ENCODE peak calls at places on chromosomes 5 and 9, in five cellular contexts. W, F, M, G and E are unnamed samples.

GRCh38 chr9:37390759-37391158 is 31.7 kb upstream of the GRHPR start:
- DNase-seq in W (no peak), F (peak), M (peak), G (no peak), E (peak)

GRCh38 chr5:137145726-137146125 is 353.4 kb downstream of the SPOCK1 start:
- DNase-seq in W (no peak), F (no peak), M (peak), G (no peak), E (no peak)

GRCh38 chr5:171308453-171309275 is at the start of gene TLX3:
- DNase-seq in W (no peak), F (peak), M (peak), G (no peak), E (no peak)

GRCh38 chr9:8349928-8350327 is 550.4 kb upstream of the DMAC1 start:
- DNase-seq in W (no peak), F (no peak), M (no peak), G (no peak), E (no peak)

GRCh38 chr5:124154714-124155113 is 591.7 kb downstream of the ZNF608 start:
- DNase-seq in W (no peak), F (no peak), M (peak), G (no peak), E (no peak)

GRCh38 chr5:39661026-39661779 is 236.4 kb upstream of the DAB2 start:
- DNase-seq in W (no peak), F (no peak), M (peak), G (no peak), E (no peak)

GRCh38 chr5:137040641-137041340 is 458.3 kb downstream of the SPOCK1 start:
- DNase-seq in W (no peak), F (no peak), M (peak), G (no peak), E (no peak)

GRCh38 chr9:38370231-38370630 is 22.3 kb upstream of the ALDH1B1 start:
- DNase-seq in W (no peak), F (no peak), M (no peak), G (no peak), E (no peak)

GRCh38 chr5:142817961-142818431 is 47.8 kb downstream of the ARHGAP26 start:
- DNase-seq in W (no peak), F (no peak), M (no peak), G (no peak), E (no peak)

GRCh38 chr5:171272996-171273970 is 35.8 kb upstream of the TLX3 start:
- DNase-seq in W (no peak), F (peak), M (peak), G (no peak), E (peak)

GRCh38 chr5:148268556-148268955 is at the start of gene SPINK13:
- DNase-seq in W (no peak), F (no peak), M (peak), G (no peak), E (no peak)

GRCh38 chr5:7869474-7870136 is 657 bp downstream of the MTRR start:
- DNase-seq in W (no peak), F (no peak), M (no peak), G (no peak), E (peak)

GRCh38 chr5:31122998-31123950 is 70.2 kb upstream of the CDH6 start:
- DNase-seq in W (no peak), F (no peak), M (peak), G (no peak), E (no peak)

GRCh38 chr5:98816574-98817222 is 43.2 kb downstream of the RGMB start:
- DNase-seq in W (no peak), F (no peak), M (no peak), G (no peak), E (no peak)

GRCh38 chr5:34410411-34411139 is 245.6 kb upstream of the RAI14 start:
- DNase-seq in W (no peak), F (peak), M (peak), G (no peak), E (no peak)

GRCh38 chr9:9214052-9214451 is 1398.8 kb downstream of the PTPRD start:
- DNase-seq in W (no peak), F (no peak), M (no peak), G (no peak), E (no peak)

GRCh38 chr9:86675805-86676204 is 271.5 kb downstream of the GAS1 start:
- DNase-seq in W (no peak), F (no peak), M (no peak), G (no peak), E (no peak)

GRCh38 chr5:9388941-9389674 is 156.8 kb downstream of the SEMA5A start:
- DNase-seq in W (no peak), F (no peak), M (no peak), G (no peak), E (no peak)

GRCh38 chr9:38018964-38019602 is 49.9 kb downstream of the SHB start:
- DNase-seq in W (peak), F (no peak), M (peak), G (no peak), E (no peak)

DNA sequence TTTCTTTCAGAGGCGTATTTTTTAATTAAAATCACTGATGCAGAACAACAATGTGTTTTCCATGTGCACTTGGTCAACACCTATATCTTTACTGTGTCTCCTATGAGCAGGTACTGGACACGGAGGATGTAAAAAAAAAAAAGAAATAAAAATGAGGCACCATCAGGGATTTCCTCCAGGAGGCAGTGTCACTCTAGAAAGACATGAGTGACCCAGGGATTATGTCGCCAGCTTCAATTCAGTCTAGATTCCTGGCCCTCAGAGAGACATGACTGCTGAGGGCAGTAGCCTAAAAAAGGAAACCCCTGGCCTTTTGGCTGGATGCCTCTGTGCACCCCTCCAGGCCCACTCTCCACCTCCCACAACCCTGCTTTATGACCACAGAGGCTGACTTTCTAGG is 18.3 kb upstream of the IL33 start:
- DNase-seq in W (no peak), F (no peak), M (peak), G (no peak), E (peak)
- TF ChIP-seq CTCF in W (no peak), F (peak), M (peak), G (no peak), E (peak)

GRCh38 chr9:124870723-124871122 is 8.8 kb downstream of the ARPC5L start:
- DNase-seq in W (no peak), F (no peak), M (no peak), G (no peak), E (no peak)

GRCh38 chr9:124869986-124870560 is 8.1 kb downstream of the ARPC5L start:
- DNase-seq in W (no peak), F (no peak), M (no peak), G (peak), E (peak)

GRCh38 chr9:124869466-124869985 is 7.6 kb downstream of the ARPC5L start:
- DNase-seq in W (no peak), F (no peak), M (no peak), G (no peak), E (peak)

GRCh38 chr9:124871156-124871561 is 9.2 kb downstream of the ARPC5L start:
- DNase-seq in W (no peak), F (no peak), M (no peak), G (no peak), E (no peak)

GRCh38 chr9:124868511-124869465 is 6.9 kb downstream of the ARPC5L start:
- DNase-seq in W (peak), F (peak), M (peak), G (peak), E (peak)
- TF ChIP-seq CTCF in W (no peak), F (no peak), M (peak), G (no peak), E (no peak)

GRCh38 chr5:28473531-28474107 is 1435.2 kb upstream of the CDH9 start:
- DNase-seq in W (no peak), F (no peak), M (peak), G (no peak), E (no peak)
- TF ChIP-seq CTCF in W (no peak), F (no peak), M (no peak), G (no peak), E (no peak)

DNA sequence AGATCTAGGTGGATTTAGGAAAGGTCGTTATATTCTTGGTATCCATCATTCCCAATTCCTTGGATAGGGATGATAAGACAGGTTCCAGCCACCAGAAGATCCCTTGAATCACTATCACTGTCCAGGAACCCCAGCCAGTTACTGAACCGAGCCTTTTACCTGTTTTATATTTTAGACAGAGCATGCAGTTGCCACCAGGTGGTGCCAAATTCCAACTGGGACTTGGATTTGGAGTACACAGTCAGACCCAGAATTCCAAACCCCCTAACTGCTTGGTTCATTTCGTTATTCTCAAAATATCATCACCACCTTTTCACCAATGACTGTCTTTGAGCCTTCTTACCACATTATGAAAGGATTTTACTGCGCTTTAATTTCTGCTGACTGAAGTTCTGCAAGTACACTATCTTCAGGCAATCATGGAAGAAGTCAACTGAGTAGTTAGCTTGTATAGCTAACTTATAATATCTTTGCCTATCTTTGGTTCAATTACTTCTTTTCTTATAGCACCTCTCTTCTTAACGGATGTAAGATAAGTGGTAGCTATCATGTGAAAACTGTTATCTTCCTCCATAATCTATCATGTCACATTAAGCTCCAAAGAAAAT is 191.8 kb downstream of the PRR16 start:
- DNase-seq in W (no peak), F (peak), M (peak), G (no peak), E (peak)
- TF ChIP-seq CTCF in W (no peak), F (peak), M (peak), G (no peak), E (peak)

GRCh38 chr9:121599872-121600585 is 51.4 kb upstream of the DAB2IP start:
- DNase-seq in W (no peak), F (peak), M (no peak), G (no peak), E (no peak)

GRCh38 chr9:121596515-121596914 is 54.9 kb upstream of the DAB2IP start:
- DNase-seq in W (no peak), F (no peak), M (no peak), G (no peak), E (no peak)

GRCh38 chr9:121599186-121599871 is 52.1 kb upstream of the DAB2IP start:
- DNase-seq in W (peak), F (peak), M (peak), G (no peak), E (peak)

GRCh38 chr9:121597693-121598166 is 53.7 kb upstream of the DAB2IP start:
- DNase-seq in W (no peak), F (no peak), M (no peak), G (no peak), E (no peak)

DNA sequence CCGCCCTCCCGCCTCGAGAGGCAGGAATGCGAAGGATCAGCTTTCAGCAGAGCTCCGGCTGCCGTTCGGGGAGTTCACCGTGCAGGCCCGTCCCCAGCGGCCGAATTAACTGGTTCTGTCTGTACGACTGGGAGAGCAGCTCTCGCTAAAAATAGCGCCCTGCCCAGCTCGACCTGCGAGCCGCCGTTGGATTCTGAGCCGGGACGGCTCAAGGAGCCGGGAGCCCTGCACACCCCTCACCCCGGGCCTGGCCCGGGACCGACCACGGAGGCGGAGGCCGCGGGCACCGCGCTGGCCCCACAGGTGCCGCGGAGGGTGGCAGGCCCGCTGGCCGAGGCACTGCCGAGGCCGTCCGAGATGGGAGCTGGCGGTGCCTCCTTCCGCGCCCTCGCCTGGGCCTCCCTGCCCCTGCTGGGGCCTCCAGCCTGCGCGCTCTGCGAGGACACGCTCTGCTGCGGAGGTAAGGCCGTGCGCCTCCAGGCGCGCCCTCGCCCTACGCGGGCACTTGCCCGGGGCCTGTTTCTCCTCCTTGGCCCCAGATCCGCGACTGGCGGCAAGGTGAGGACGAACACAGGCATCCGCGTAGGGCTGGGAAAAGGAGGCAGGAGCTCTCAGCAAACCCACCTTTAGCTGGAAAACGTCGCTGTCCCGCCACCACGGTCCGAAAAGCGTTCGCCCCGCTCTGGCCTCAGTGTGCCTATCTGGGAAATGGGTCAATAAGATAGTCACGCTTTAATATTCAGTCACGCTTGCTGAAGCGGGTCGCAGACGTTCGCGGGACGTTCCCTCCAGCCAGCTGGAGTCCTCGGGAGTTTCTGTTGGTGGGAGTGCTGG is 53.0 kb upstream of the DAB2IP start:
- DNase-seq in W (no peak), F (peak), M (peak), G (no peak), E (peak)
- TF ChIP-seq CTCF in W (no peak), F (no peak), M (peak), G (no peak), E (no peak)

GRCh38 chr9:95024097-95024671 is 293.3 kb downstream of the FANCC start:
- DNase-seq in W (no peak), F (no peak), M (no peak), G (no peak), E (peak)
- TF ChIP-seq CTCF in W (peak), F (no peak), M (no peak), G (no peak), E (no peak)

DNA sequence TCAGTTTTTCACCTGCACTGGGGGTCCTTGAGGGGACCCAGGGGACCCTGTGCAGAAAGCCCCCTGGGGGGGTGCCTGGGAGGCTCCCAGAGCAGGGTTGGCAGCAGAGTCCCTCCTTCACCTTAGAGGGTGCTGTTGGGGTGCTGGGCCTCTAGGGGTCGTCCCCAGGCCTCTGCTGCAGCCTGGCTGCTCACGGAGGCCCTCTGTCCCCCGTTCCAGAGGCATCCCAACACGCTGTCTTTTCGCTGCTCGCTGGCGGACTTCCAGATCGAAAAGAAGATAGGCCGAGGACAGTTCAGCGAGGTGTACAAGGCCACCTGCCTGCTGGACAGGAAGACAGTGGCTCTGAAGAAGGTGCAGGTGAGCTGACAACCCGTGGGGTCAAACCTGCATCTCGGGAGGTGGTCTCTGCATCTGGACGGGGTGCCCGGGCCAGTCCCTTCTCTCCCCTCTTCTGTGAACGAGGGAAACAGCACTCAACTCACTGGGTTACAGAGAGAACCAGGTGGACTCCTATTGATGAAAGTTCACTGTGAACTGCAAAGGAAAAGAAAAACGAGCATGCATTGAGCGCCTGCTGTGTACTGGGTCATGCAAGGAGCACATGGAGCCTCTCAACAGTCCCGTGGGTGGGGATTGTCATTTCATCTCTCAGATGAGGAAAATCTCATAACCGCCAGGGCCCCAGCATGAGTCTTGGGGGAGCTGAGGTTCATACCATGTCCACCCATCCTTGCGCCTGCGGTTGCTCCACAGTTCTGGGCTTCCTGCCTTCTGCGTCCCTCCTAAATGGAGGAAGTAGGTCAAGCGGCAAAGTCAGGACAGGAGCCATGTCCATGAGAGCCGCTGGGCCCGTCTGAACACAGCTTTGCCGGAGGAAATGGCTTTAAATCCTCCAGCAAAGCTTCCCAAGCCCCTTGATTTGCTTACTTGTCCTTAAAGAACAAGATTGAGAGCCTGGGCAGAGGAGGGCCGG is 54.8 kb downstream of the NEK6 start:
- DNase-seq in W (no peak), F (peak), M (no peak), G (no peak), E (no peak)
- TF ChIP-seq CTCF in W (no peak), F (no peak), M (peak), G (no peak), E (no peak)

GRCh38 chr5:51373880-51374523 is 9.2 kb upstream of the ISL1 start:
- DNase-seq in W (no peak), F (no peak), M (no peak), G (no peak), E (no peak)
- TF ChIP-seq CTCF in W (no peak), F (no peak), M (no peak), G (no peak), E (no peak)

DNA sequence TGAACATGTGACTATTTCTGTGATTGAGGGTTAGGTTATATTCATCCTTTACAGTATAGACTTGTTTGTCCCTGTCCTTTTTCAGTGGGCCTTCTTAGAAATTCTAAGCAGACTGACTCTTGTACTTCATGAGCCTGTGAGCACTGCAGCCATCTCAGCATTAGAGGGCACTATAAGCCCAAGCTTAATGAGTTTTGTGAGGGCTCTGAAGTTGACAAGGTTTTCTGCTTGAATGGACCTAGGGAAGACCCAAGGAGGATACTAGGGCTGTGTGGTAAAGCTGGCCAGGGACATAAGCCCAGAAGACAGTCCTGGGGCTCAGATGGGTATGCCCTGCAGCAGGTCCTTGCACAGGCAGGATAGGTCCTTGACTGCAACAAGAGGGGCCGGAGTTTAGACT is 126.5 kb downstream of the MRPS30 start:
- DNase-seq in W (no peak), F (peak), M (peak), G (no peak), E (peak)
- TF ChIP-seq CTCF in W (no peak), F (peak), M (no peak), G (no peak), E (no peak)

GRCh38 chr9:120038342-120038741 is 541.6 kb downstream of the CDK5RAP2 start:
- DNase-seq in W (no peak), F (no peak), M (no peak), G (no peak), E (no peak)

GRCh38 chr9:120030847-120031246 is 549.1 kb downstream of the CDK5RAP2 start:
- DNase-seq in W (no peak), F (no peak), M (no peak), G (no peak), E (no peak)

DNA sequence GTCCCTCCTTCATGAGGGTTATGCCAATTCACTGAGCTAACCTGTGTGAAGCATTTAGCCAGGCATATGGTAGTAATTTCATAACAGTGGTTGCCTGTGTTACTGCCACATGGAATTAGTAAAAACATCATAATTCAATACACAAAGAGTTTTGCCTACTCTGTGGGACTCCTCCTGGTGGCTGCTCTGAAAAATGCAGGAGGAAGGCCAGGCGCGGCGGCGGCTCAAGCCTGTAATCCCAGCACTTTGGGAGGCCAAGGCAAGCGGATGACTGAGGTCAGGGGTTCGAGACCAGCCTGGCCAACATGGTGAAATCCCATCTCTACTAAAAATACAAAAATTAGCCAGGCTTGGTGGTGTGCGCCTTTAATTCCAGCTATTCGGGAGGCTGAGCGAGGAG is 547.3 kb downstream of the CDK5RAP2 start:
- DNase-seq in W (no peak), F (peak), M (no peak), G (no peak), E (peak)
- TF ChIP-seq CTCF in W (no peak), F (peak), M (no peak), G (no peak), E (peak)